ENCODE peak calls at places on chromosomes 1 and 21, in six cellular contexts. H, M, A, O, P and U are unnamed samples.

GRCh38 chr1:198408716-198409115 is 131.8 kb downstream of the ATP6V1G3 start:
- DNase-seq in H (no peak), M (no peak), A (no peak), O (no peak), P (no peak), U (no peak)

GRCh38 chr1:41534181-41535076 is 49.9 kb upstream of the EDN2 start:
- DNase-seq in H (peak; percentile 5), M (no peak), A (no peak), O (no peak), P (no peak), U (no peak)

GRCh38 chr1:109630881-109631512 is 11.4 kb downstream of the AMPD2 start:
- DNase-seq in H (peak; percentile 20), M (no peak), A (no peak), O (no peak), P (no peak), U (no peak)

GRCh38 chr1:28290851-28291250 is 31.5 kb downstream of the SESN2 start:
- DNase-seq in H (no peak), M (no peak), A (no peak), O (no peak), P (no peak), U (no peak)

GRCh38 chr1:209787551-209787950 is 3.2 kb upstream of the C1orf74 start:
- DNase-seq in H (no peak), M (no peak), A (no peak), O (no peak), P (peak; percentile 76), U (no peak)

GRCh38 chr21:32597205-32597604 is 11.9 kb upstream of the TCP10L start:
- DNase-seq in H (no peak), M (no peak), A (peak; percentile 8), O (peak; percentile 66), P (peak; percentile 27), U (no peak)

GRCh38 chr21:37532868-37533780 is 166.6 kb downstream of the DYRK1A start:
- DNase-seq in H (no peak), M (no peak), A (peak; percentile 24), O (no peak), P (peak; percentile 89), U (no peak)

GRCh38 chr1:42456754-42457089 is 379 bp downstream of the PPCS start:
- DNase-seq in H (no peak), M (no peak), A (peak; percentile 56), O (no peak), P (peak; percentile 63), U (no peak)

GRCh38 chr1:183033205-183033604 is 10.0 kb downstream of the LAMC1 start:
- DNase-seq in H (no peak), M (no peak), A (no peak), O (no peak), P (no peak), U (no peak)

GRCh38 chr1:173507847-173508209 is 30.7 kb downstream of the PRDX6 start:
- DNase-seq in H (no peak), M (no peak), A (no peak), O (no peak), P (peak; percentile 25), U (no peak)

GRCh38 chr1:12595839-12596821 is 21.9 kb downstream of the DHRS3 start:
- DNase-seq in H (peak; percentile 87), M (peak; percentile 91), A (no peak), O (peak; percentile 97), P (peak; percentile 82), U (peak; percentile 77)

GRCh38 chr1:36411674-36412648 is 14.3 kb upstream of the LSM10 start:
- DNase-seq in H (no peak), M (no peak), A (peak; percentile 66), O (no peak), P (no peak), U (no peak)

GRCh38 chr1:100896481-100896982 is 642 bp downstream of the SLC30A7 start:
- DNase-seq in H (no peak), M (no peak), A (peak; percentile 45), O (no peak), P (peak; percentile 9), U (no peak)

GRCh38 chr1:78607944-78608343 is 12.3 kb upstream of the IFI44L start:
- DNase-seq in H (no peak), M (no peak), A (no peak), O (no peak), P (no peak), U (no peak)

GRCh38 chr1:53505401-53505800 is 46.2 kb downstream of the DMRTB1 start:
- DNase-seq in H (no peak), M (no peak), A (no peak), O (no peak), P (peak; percentile 42), U (no peak)

GRCh38 chr1:11484321-11484655 is 5.3 kb downstream of the DISP3 start:
- DNase-seq in H (no peak), M (peak; percentile 39), A (no peak), O (no peak), P (no peak), U (no peak)

GRCh38 chr1:94783342-94784264 is 36.6 kb upstream of the SLC44A3 start:
- DNase-seq in H (peak; percentile 76), M (peak; percentile 70), A (no peak), O (peak; percentile 90), P (peak; percentile 28), U (no peak)

GRCh38 chr21:32007461-32007860 is 134.6 kb downstream of the HUNK start:
- DNase-seq in H (no peak), M (no peak), A (peak; percentile 29), O (peak; percentile 67), P (no peak), U (no peak)

GRCh38 chr1:74731399-74732052 is 1.3 kb downstream of the CRYZ start:
- DNase-seq in H (no peak), M (no peak), A (no peak), O (no peak), P (no peak), U (no peak)

GRCh38 chr1:1338278-1338677 is 7.2 kb downstream of the TAS1R3 start:
- DNase-seq in H (no peak), M (no peak), A (no peak), O (no peak), P (no peak), U (no peak)

GRCh38 chr1:27961646-27962221 is 2.0 kb downstream of the XKR8 start:
- DNase-seq in H (no peak), M (no peak), A (no peak), O (no peak), P (peak; percentile 56), U (no peak)

GRCh38 chr1:45622267-45622890 is 1.5 kb downstream of the CCDC17 start:
- DNase-seq in H (no peak), M (no peak), A (no peak), O (no peak), P (no peak), U (no peak)

GRCh38 chr1:47478090-47478489 is 40.2 kb downstream of the FOXD2 start:
- DNase-seq in H (no peak), M (no peak), A (no peak), O (no peak), P (no peak), U (peak; percentile 67)

GRCh38 chr1:116345830-116346229 is 27.2 kb upstream of the ATP1A1 start:
- DNase-seq in H (no peak), M (no peak), A (no peak), O (no peak), P (no peak), U (no peak)

GRCh38 chr1:202014060-202014459 is 3.7 kb downstream of the ELF3 start:
- DNase-seq in H (no peak), M (no peak), A (no peak), O (no peak), P (no peak), U (no peak)

GRCh38 chr1:229769006-229769405 is 143.0 kb downstream of the URB2 start:
- DNase-seq in H (no peak), M (no peak), A (no peak), O (no peak), P (no peak), U (no peak)

GRCh38 chr1:246971322-246971721 is 36.5 kb downstream of the ZNF695 start:
- DNase-seq in H (peak; percentile 36), M (peak; percentile 61), A (peak; percentile 65), O (peak; percentile 14), P (peak; percentile 60), U (no peak)

DNA sequence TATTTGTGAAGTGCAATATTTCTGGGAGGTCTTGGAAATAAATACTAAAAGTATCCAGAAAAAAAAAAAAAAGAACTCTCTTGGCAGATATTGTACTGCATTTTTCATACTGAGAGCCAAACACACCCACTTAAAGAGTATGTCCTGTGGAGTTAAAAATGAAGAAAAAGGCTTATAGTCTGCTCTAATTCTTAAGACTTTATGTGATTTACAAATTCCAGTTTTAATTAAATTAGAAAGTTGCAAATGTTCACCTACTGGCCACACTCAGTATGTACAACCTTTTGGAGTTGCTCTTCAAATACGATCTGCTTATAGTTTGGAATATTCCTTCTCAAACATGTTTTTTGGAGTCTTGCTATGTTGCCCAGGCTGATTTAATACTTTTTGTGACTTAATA is 107.6 kb downstream of the LEPR start:
- DNase-seq in H (no peak), M (no peak), A (no peak), O (no peak), P (no peak), U (no peak)
- TF ChIP-seq CTCF in H (no peak), M (peak; percentile 28), A (peak; percentile 37), O (peak; percentile 21), P (no peak), U (peak; percentile 57)

DNA sequence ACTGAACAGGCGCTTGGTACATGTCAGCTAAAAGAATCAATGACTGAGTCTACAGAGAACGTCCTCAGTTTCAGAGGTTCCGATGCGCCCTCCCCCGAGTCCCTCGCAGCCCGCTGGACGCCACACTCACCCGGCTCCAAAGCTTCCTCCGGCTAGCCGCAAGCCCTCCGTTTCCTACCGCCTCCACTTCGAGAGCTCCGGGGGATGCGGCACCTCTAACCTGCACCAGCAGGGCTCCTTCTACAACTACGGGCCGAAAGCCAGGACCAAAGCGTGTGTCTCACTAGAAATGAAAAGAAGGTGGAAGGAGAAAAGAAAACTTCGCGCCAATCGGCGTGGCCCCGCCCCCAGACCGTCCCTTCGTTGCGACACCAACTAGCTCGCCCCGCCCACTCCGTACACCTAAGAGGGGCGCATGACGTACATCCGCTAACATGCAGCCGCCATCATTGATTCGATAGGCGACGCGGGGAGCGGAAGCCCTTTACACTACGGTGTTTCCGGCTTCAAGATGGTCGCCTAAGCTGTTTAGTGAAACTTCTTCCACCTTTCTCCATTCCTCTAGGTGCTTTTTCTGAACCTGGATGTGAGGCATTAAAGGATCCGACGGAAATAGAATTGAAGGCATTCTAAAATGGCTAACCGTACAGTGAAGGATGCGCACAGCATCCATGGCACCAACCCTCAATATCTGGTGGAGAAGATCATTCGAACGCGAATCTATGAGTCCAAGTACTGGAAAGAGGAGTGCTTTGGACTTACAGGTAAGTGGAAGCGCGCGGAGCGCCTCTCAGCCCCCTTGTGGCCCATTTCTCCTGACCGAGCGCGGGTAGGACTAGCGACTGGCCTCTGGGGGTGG is at the start of the genes ORC1 and PRPF38A:
- DNase-seq in H (peak; percentile 98), M (peak; percentile 96), A (peak; percentile 99), O (peak; percentile 82), P (peak; percentile 99), U (peak; percentile 88)
- TF ChIP-seq CTCF in H (peak; percentile 15), M (peak; percentile 55), A (peak; percentile 38), O (peak; percentile 63), P (peak; percentile 55), U (peak; percentile 73)

GRCh38 chr21:44516342-44516741 is 23.7 kb downstream of the KRTAP10-1 start:
- DNase-seq in H (no peak), M (no peak), A (no peak), O (no peak), P (no peak), U (no peak)
- TF ChIP-seq CTCF in H (no peak), M (no peak), A (no peak), O (no peak), P (no peak), U (no peak)

GRCh38 chr1:8825985-8826481 is 8.6 kb upstream of the RERE start:
- DNase-seq in H (no peak), M (peak; percentile 25), A (no peak), O (peak; percentile 70), P (no peak), U (no peak)

GRCh38 chr1:8836228-8836627 is 18.8 kb upstream of the RERE start:
- DNase-seq in H (no peak), M (no peak), A (no peak), O (no peak), P (no peak), U (no peak)

GRCh38 chr1:8831329-8831728 is 13.9 kb upstream of the RERE start:
- DNase-seq in H (no peak), M (no peak), A (peak; percentile 62), O (no peak), P (no peak), U (no peak)
- TF ChIP-seq CTCF in H (peak; percentile 7), M (peak; percentile 26), A (peak; percentile 53), O (peak; percentile 42), P (peak; percentile 13), U (peak; percentile 52)